ENCODE peak calls at places on chromosomes 4 and X, in eight cellular contexts. M, H, E, P, X, N, C and O are unnamed samples.

GRCh38 chr4:42673084-42673429 is 16.2 kb upstream of the ATP8A1 start:
- DNase-seq in M (no peak), H (no peak), E (no peak), P (peak), X (peak), N (no peak), C (no peak), O (no peak)

GRCh38 chr4:142474398-142475087 is 371.6 kb downstream of the INPP4B start:
- DNase-seq in M (no peak), H (no peak), E (no peak), P (peak), X (no peak), N (peak), C (peak), O (peak)

GRCh38 chr4:166622425-166622977 is 611.8 kb downstream of the SPOCK3 start:
- DNase-seq in M (no peak), H (no peak), E (no peak), P (no peak), X (no peak), N (no peak), C (no peak), O (peak)

GRCh38 chr4:79697444-79697843 is 289.4 kb upstream of the GK2 start:
- DNase-seq in M (no peak), H (no peak), E (no peak), P (no peak), X (no peak), N (no peak), C (no peak), O (no peak)

GRCh38 chr4:7043521-7044414 is 596 bp downstream of the TADA2B start:
- DNase-seq in M (no peak), H (peak), E (no peak), P (peak), X (peak), N (peak), C (peak), O (no peak)

GRCh38 chrX:110180928-110181310 is 137.0 kb downstream of the AMMECR1 start:
- DNase-seq in M (no peak), H (no peak), E (no peak), P (no peak), X (peak), N (no peak), C (no peak), O (no peak)

GRCh38 chr4:29002151-29002550 is 1718.0 kb upstream of the PCDH7 start:
- DNase-seq in M (no peak), H (no peak), E (no peak), P (no peak), X (no peak), N (no peak), C (no peak), O (no peak)

GRCh38 chr4:126306152-126306869 is 991.6 kb downstream of the FAT4 start:
- DNase-seq in M (no peak), H (no peak), E (no peak), P (no peak), X (peak), N (no peak), C (no peak), O (no peak)

GRCh38 chr4:177128306-177128705 is 181.4 kb upstream of the NEIL3 start:
- DNase-seq in M (no peak), H (no peak), E (no peak), P (no peak), X (peak), N (no peak), C (no peak), O (peak)

GRCh38 chrX:133414399-133415275 is 652 bp downstream of the GPC4 start:
- DNase-seq in M (no peak), H (no peak), E (no peak), P (no peak), X (peak), N (peak), C (no peak), O (peak)

GRCh38 chr4:2830632-2831610 is 12.7 kb upstream of the ADD1 start:
- DNase-seq in M (no peak), H (peak), E (no peak), P (peak), X (no peak), N (no peak), C (no peak), O (no peak)

GRCh38 chr4:85452073-85452764 is 22.7 kb upstream of the ARHGAP24 start:
- DNase-seq in M (no peak), H (no peak), E (no peak), P (no peak), X (no peak), N (no peak), C (no peak), O (no peak)

GRCh38 chrX:9942086-9942485 is 25.1 kb upstream of the CLDN34 start:
- DNase-seq in M (no peak), H (no peak), E (no peak), P (no peak), X (no peak), N (peak), C (no peak), O (no peak)

GRCh38 chr4:137451150-137451850 is 81.0 kb downstream of the PCDH18 start:
- DNase-seq in M (no peak), H (no peak), E (no peak), P (no peak), X (no peak), N (no peak), C (no peak), O (no peak)
- TF ChIP-seq CTCF in M (no peak), H (no peak), E (no peak), P (no peak), X (no peak), N (no peak), C (no peak), O (no peak)

GRCh38 chrX:13144927-13145659 is 100.7 kb upstream of the FAM9C start:
- DNase-seq in M (no peak), H (no peak), E (no peak), P (no peak), X (no peak), N (no peak), C (no peak), O (no peak)
- TF ChIP-seq CTCF in M (no peak), H (no peak), E (no peak), P (no peak), X (no peak), N (no peak), C (no peak), O (no peak)

GRCh38 chr4:165428957-165429356 is 50.1 kb downstream of the CPE start:
- DNase-seq in M (no peak), H (no peak), E (no peak), P (no peak), X (no peak), N (no peak), C (no peak), O (no peak)

GRCh38 chr4:165426769-165427168 is 48.0 kb downstream of the CPE start:
- DNase-seq in M (no peak), H (no peak), E (no peak), P (no peak), X (no peak), N (no peak), C (no peak), O (no peak)

GRCh38 chr4:165426331-165426730 is 47.5 kb downstream of the CPE start:
- DNase-seq in M (no peak), H (no peak), E (no peak), P (no peak), X (no peak), N (no peak), C (no peak), O (no peak)

DNA sequence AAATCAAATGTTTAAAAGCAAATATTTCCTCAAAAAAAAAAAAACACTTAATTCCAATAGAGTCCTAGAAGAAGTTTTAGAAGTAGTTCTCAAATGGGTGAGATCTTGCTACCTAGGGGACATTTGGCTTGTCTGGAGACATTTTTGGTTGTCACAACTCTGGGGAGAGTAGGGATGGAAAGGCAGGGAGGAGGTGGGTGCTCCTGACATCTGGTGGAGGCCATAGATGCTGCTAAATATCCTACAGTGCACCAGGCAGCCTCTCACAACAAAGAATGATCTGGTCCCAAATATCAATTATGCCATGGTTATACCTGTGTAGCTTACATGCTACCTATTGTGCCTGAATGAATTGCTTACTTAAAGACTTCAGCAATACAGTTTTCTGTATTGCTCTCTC is 46.8 kb downstream of the CPE start:
- DNase-seq in M (no peak), H (no peak), E (no peak), P (no peak), X (no peak), N (no peak), C (no peak), O (no peak)
- TF ChIP-seq CTCF in M (no peak), H (no peak), E (no peak), P (no peak), X (peak), N (no peak), C (peak), O (peak)

DNA sequence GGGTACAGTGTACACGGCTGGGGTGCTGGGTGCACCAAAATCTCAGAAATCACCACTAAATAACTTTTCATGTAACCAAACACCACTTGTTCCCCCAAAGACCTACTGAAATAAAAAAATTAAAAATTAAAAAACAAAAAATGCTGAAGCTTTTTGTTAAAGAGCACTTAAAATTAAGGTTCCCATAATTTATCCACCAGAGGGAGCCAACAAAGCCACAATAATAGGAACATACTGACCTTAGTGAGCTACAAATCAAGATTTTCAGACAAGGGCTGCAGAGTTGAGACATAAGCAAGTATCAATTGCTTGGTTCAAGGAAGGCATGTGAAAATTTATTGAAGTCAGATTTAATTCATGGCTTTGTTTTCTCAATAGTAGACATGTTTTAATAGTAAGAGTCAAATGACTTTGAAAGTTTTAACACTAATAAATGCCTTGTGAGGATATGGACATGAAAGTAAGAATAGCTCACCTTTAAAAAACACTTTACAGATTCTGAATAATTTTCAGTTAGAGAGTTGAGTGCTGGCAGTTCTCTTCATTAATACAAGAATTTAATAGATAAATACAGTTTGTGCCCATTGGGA is 43.0 kb upstream of the SCOC start:
- DNase-seq in M (no peak), H (no peak), E (no peak), P (no peak), X (peak), N (no peak), C (no peak), O (peak)
- TF ChIP-seq CTCF in M (no peak), H (no peak), E (peak), P (no peak), X (peak), N (peak), C (peak), O (peak)